ENCODE peak calls at places on chromosomes 5 and 9, in nine cellular contexts. Z is thyroid gland, U is transverse colon, X is vagina, S is choroid plexus epithelial cell, M is fibroblast of villous mesenchyme, C is mucosa of descending colon, B is ovary, L is cardiac fibroblast. J is an unnamed sample.

GRCh38 chr5:73985145-73985544 is 359.1 kb downstream of the ARHGEF28 start:
- DNase-seq in L (peak), Z (peak), U (no peak), X (no peak), B (no peak), M (peak), S (peak), C (no peak), J (no peak)

GRCh38 chr5:10065428-10066000 is 184.2 kb downstream of the ATPSCKMT start:
- DNase-seq in C (no peak), B (no peak), M (no peak), L (no peak), S (no peak), X (no peak), Z (no peak), U (no peak), J (no peak)

GRCh38 chr5:98770158-98770910 is 3.1 kb upstream of the RGMB start:
- DNase-seq in Z (peak), X (no peak), S (peak), M (peak), U (peak), C (peak), B (peak), L (peak), J (peak)

GRCh38 chr9:33473216-33473615 is 508 bp downstream of the NOL6 start:
- DNase-seq in Z (no peak), L (no peak), U (no peak), S (no peak), X (peak), M (no peak), C (no peak), B (no peak), J (no peak)

GRCh38 chr9:122474561-122474960 is 3.2 kb downstream of the OR1J1 start:
- DNase-seq in M (no peak), C (no peak), S (no peak), X (no peak), U (no peak), B (no peak), Z (no peak), L (no peak), J (no peak)

GRCh38 chr5:169980418-169981053 is at the start of gene INSYN2B:
- DNase-seq in Z (peak), M (peak), X (no peak), U (peak), S (peak), C (peak), L (peak), B (peak), J (peak)

GRCh38 chr9:121689461-121690157 is 38.2 kb downstream of the DAB2IP start:
- DNase-seq in S (no peak), M (no peak), U (no peak), B (no peak), L (no peak), Z (no peak), C (no peak), X (no peak), J (no peak)

GRCh38 chr5:89128930-89129625 is 246.1 kb upstream of the MEF2C start:
- DNase-seq in U (no peak), M (peak), X (no peak), C (no peak), L (no peak), B (no peak), S (no peak), Z (no peak), J (no peak)

GRCh38 chr5:87650284-87650683 is 237.6 kb upstream of the CCNH start:
- DNase-seq in C (no peak), M (no peak), Z (no peak), X (no peak), B (no peak), L (no peak), S (no peak), U (no peak), J (no peak)

GRCh38 chr5:166595274-166595951 is 1696.0 kb upstream of the WWC1 start:
- DNase-seq in C (no peak), L (no peak), X (no peak), B (no peak), Z (no peak), S (no peak), M (no peak), U (no peak), J (no peak)

GRCh38 chr9:117145811-117146490 is 268.9 kb downstream of the ASTN2 start:
- DNase-seq in U (no peak), C (no peak), L (no peak), S (no peak), B (no peak), X (no peak), Z (no peak), M (no peak), J (no peak)

GRCh38 chr9:109817846-109818472 is 38.0 kb downstream of the PALM2AKAP2 start:
- DNase-seq in L (peak), Z (peak), B (peak), C (no peak), M (peak), U (peak), S (peak), X (no peak), J (peak)

GRCh38 chr5:39716532-39716971 is 291.8 kb upstream of the DAB2 start:
- DNase-seq in C (peak), M (peak), S (peak), L (peak), B (no peak), X (no peak), Z (no peak), U (peak), J (peak)

GRCh38 chr5:75678155-75678554 is 39.1 kb downstream of the POC5 start:
- DNase-seq in S (no peak), Z (no peak), X (no peak), M (no peak), U (no peak), C (no peak), B (no peak), L (no peak), J (no peak)

GRCh38 chr5:174916227-174916626 is 191.8 kb downstream of the MSX2 start:
- DNase-seq in L (no peak), C (no peak), X (no peak), S (no peak), M (no peak), U (no peak), Z (no peak), B (no peak), J (no peak)

GRCh38 chr9:127972316-127972871 is 8.4 kb downstream of the EEIG1 start:
- DNase-seq in L (no peak), X (peak), B (peak), C (peak), M (no peak), Z (no peak), U (no peak), S (no peak), J (peak)

GRCh38 chr9:133935328-133936040 is 56.6 kb downstream of the VAV2 start:
- DNase-seq in L (peak), X (no peak), M (peak), S (peak), B (peak), C (peak), Z (peak), U (peak), J (peak)

GRCh38 chr5:42399702-42400101 is 23.5 kb upstream of the GHR start:
- DNase-seq in U (no peak), L (no peak), C (no peak), M (no peak), X (no peak), S (no peak), B (no peak), Z (no peak), J (no peak)

GRCh38 chr9:104858271-104858670 is 69.7 kb downstream of the ABCA1 start:
- DNase-seq in U (no peak), C (no peak), X (no peak), Z (peak), L (peak), M (peak), S (no peak), B (no peak), J (no peak)

GRCh38 chr5:151581841-151582583 is 9.1 kb downstream of the FAT2 start:
- DNase-seq in U (no peak), L (no peak), Z (no peak), B (no peak), C (no peak), M (no peak), S (no peak), X (no peak), J (no peak)

GRCh38 chr5:79934681-79935080 is 56.4 kb downstream of the MTX3 start:
- DNase-seq in Z (no peak), X (peak), B (no peak), C (no peak), M (no peak), L (no peak), U (no peak), S (no peak), J (no peak)

GRCh38 chr5:16616536-16617271 is at the start of gene RETREG1:
- DNase-seq in C (peak), M (peak), X (no peak), B (peak), U (peak), Z (peak), L (peak), S (peak), J (peak)

GRCh38 chr9:34045903-34046302 is 2.8 kb downstream of the UBAP2 start:
- DNase-seq in L (no peak), U (no peak), Z (no peak), B (no peak), S (no peak), M (no peak), C (no peak), X (no peak), J (no peak)

GRCh38 chr5:125198270-125198974 is 452.0 kb upstream of the ZNF608 start:
- DNase-seq in U (peak), C (peak), S (peak), L (peak), X (no peak), Z (peak), M (peak), B (peak), J (peak)

GRCh38 chr5:135193213-135194125 is 159.4 kb upstream of the PITX1 start:
- DNase-seq in S (peak), Z (no peak), X (peak), B (no peak), U (no peak), L (peak), M (peak), C (no peak), J (no peak)

GRCh38 chr5:140035881-140036280 is 7.2 kb downstream of the NRG2 start:
- DNase-seq in C (no peak), X (no peak), U (no peak), B (no peak), Z (no peak), L (no peak), S (no peak), M (no peak), J (no peak)

GRCh38 chr5:4520557-4520956 is 619.6 kb upstream of the ADAMTS16 start:
- DNase-seq in C (no peak), L (no peak), U (no peak), X (no peak), S (no peak), B (no peak), M (no peak), Z (no peak), J (no peak)

GRCh38 chr5:95959964-95960801 is 1.5 kb downstream of the ELL2 start:
- DNase-seq in X (no peak), Z (peak), B (no peak), M (peak), C (peak), L (peak), U (peak), S (peak), J (peak)

GRCh38 chr9:119961774-119962408 is 592.7 kb upstream of the BRINP1 start:
- DNase-seq in L (peak), C (peak), S (peak), X (no peak), B (no peak), Z (peak), U (peak), M (peak), J (peak)

GRCh38 chr5:156479864-156480263 is 152.9 kb downstream of the SGCD start:
- DNase-seq in B (no peak), L (peak), Z (no peak), S (peak), X (no peak), M (peak), C (no peak), U (no peak), J (no peak)

GRCh38 chr5:78339591-78340450 is 20.6 kb upstream of the SCAMP1 start:
- DNase-seq in B (no peak), C (no peak), S (no peak), X (no peak), Z (peak), U (no peak), M (no peak), L (no peak), J (no peak)

GRCh38 chr9:99012957-99013512 is 69.3 kb downstream of the COL15A1 start:
- DNase-seq in L (no peak), C (no peak), X (no peak), M (no peak), Z (no peak), B (no peak), U (no peak), S (no peak), J (peak)

GRCh38 chr5:179267671-179268071 is 77.6 kb downstream of the ADAMTS2 start:
- DNase-seq in Z (no peak), U (peak), L (no peak), M (no peak), B (peak), S (no peak), C (no peak), X (peak), J (no peak)

GRCh38 chr5:76851713-76852369 is 2.0 kb downstream of the S100Z start:
- DNase-seq in Z (no peak), U (no peak), S (no peak), L (peak), M (no peak), B (no peak), C (no peak), X (no peak), J (no peak)

GRCh38 chr9:117552811-117553210 is 138.0 kb upstream of the ASTN2 start:
- DNase-seq in B (no peak), Z (no peak), U (no peak), M (no peak), L (no peak), X (no peak), S (no peak), C (no peak), J (no peak)

GRCh38 chr9:91681461-91682305 is 258.1 kb upstream of the NFIL3 start:
- DNase-seq in Z (peak), C (peak), B (peak), M (peak), L (peak), U (peak), X (no peak), S (peak), J (peak)
- H3K4me3 ChIP-seq in Z (no peak), C (no peak), B (no peak), M (no peak), L (no peak), U (no peak), X (no peak), S (no peak), J (no peak)

DNA sequence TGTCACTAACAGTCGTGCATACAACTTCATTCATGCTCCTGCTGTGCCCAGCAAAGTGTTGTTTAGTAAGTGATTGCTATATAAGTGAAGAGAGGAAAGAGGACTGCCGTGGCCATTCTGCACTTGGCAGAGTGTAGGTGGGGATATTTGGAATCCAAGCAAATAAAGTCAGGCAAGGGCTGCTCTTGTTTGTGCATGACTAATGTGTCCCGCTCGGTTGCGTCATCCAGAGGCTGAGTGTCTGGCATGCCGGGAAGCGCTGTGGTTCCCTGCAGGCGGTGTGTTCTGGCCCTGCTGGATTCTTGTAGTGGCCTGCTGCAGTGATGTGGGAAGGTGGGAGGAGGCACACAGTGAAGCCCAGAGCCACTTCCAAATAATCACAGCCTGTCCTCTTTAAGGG is 136.9 kb upstream of the ANKH start:
- DNase-seq in U (peak), B (peak), Z (peak), S (peak), X (peak), L (peak), M (peak), C (peak), J (peak)
- TF ChIP-seq CTCF in U (no peak), B (no peak), Z (no peak), S (peak), X (no peak), L (no peak), M (no peak), C (no peak), J (no peak)

GRCh38 chr5:93789173-93790070 is 48.0 kb upstream of the POU5F2 start:
- DNase-seq in S (peak), B (no peak), M (peak), Z (no peak), U (no peak), X (no peak), C (no peak), L (peak), J (no peak)
- H3K4me3 ChIP-seq in S (no peak), B (no peak), M (no peak), Z (no peak), U (no peak), X (no peak), C (no peak), L (no peak), J (no peak)

GRCh38 chr5:176490291-176490690 is 42.1 kb downstream of the FAF2 start:
- DNase-seq in M (no peak), X (no peak), L (no peak), C (no peak), Z (no peak), S (no peak), B (no peak), U (no peak), J (no peak)
- TF ChIP-seq CTCF in M (no peak), X (no peak), L (no peak), C (no peak), Z (no peak), S (no peak), B (no peak), U (no peak), J (no peak)

DNA sequence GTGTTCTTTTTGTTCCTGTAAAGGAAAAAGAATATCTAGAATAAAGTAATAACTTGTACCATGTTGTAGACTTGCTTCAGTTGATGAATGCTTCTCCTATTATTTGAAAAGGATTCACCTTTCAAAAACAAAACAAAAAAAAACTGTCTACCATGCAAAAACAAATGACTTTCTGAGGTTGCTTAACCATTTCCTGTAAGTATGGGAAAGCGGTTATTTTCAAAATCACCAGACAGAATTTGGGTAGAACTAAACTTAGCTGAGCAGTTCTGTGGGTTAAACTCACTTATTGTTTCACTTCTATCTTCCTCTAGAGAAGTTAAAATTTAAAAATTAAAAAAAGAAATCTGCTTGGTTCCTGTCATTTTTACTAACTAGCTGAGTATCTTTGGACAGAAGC is 25.2 kb downstream of the LNPEP start:
- DNase-seq in C (no peak), U (no peak), S (peak), B (no peak), X (no peak), M (peak), L (no peak), Z (no peak), J (no peak)
- H3K4me3 ChIP-seq in C (no peak), U (no peak), S (no peak), B (no peak), X (no peak), M (no peak), L (no peak), Z (no peak), J (no peak)

GRCh38 chr9:28696960-28697359 is 1123.7 kb upstream of the C9orf72 start:
- DNase-seq in C (no peak), B (no peak), Z (no peak), X (no peak), S (no peak), U (no peak), M (no peak), L (no peak), J (no peak)

DNA sequence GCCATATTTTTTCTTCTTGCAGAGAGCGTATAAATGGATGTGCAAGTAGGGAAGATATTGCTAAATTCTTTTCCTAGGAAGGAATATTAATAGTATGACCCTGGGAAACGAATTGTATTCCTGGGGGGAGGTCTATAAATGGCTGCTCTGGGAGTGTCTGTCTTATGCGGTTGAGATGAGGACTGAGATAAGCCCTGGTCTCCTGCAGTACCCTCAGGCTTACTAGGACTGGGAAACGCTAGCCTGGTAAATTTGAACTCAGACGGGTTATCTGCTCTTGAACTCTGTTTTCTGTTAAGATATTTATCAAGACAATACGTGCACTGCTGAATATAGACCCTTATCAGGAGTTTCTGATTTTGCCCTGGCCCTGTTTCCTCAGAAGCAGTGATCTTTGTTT is 1126.4 kb upstream of the C9orf72 start:
- DNase-seq in U (no peak), X (no peak), S (no peak), Z (no peak), B (no peak), C (no peak), M (no peak), L (no peak), J (no peak)
- TF ChIP-seq CTCF in U (no peak), X (no peak), S (no peak), Z (no peak), B (no peak), C (no peak), M (no peak), L (no peak), J (no peak)

GRCh38 chr9:126328415-126328814 is 1.8 kb downstream of the MVB12B start:
- DNase-seq in B (no peak), S (no peak), U (no peak), X (no peak), Z (no peak), M (no peak), L (no peak), C (no peak), J (no peak)
- H3K4me3 ChIP-seq in B (no peak), S (no peak), U (no peak), X (peak), Z (no peak), M (no peak), L (no peak), C (no peak), J (no peak)

DNA sequence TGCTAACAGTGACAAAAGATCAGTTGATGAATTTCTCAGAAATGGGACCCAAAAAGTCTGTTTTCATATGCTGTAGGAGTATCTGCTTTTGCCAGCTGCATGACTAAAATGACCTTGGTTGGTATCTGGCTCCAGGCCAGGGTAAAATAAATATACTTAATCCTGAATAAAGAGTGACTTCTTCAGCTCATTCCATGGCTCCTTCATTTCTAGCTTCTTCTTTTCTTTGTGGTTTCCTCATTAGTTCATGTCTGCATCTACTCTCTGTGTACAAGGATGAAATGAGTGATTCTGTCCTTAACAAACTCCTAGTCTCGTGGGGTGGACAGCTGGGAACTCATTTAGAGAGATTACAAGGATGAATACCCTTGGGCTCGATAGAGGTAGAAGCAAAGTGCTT is 36.0 kb downstream of the RCL1 start:
- DNase-seq in B (no peak), M (peak), Z (no peak), X (no peak), S (peak), C (no peak), L (peak), U (no peak), J (peak)
- TF ChIP-seq CTCF in B (no peak), M (no peak), Z (no peak), X (no peak), S (no peak), C (no peak), L (no peak), U (no peak), J (no peak)